ENCODE peak calls at places on chromosomes 11 and 22, in five cellular contexts. W is cardiac septum; M is PC-3; S is sciatic nerve; L is stimulated activated CD4-positive, alpha-beta T cell treated with anti-CD3 and anti-CD28 coated beads, TNF-alpha, amount 100 ng/mL, for 48 hours. C is an unnamed sample.

GRCh38 chr22:28855355-28856094 is 27.8 kb upstream of the ZNRF3 start:
- DNase-seq in W (no peak), M (peak), S (no peak), L (peak), C (peak)

GRCh38 chr22:32558681-32559355 is 84.2 kb downstream of the FBXO7 start:
- DNase-seq in W (no peak), M (peak), S (no peak), L (no peak), C (peak)

GRCh38 chr11:104531075-104531474 is 367.1 kb upstream of the PDGFD start:
- DNase-seq in W (no peak), M (peak), S (no peak), L (no peak), C (peak)

GRCh38 chr11:69055212-69055586 is 6.5 kb downstream of the TPCN2 start:
- DNase-seq in W (no peak), M (no peak), S (no peak), L (no peak), C (no peak)

GRCh38 chr11:2269601-2270321 is 627 bp downstream of the ASCL2 start:
- DNase-seq in W (peak), M (peak), S (peak), L (no peak), C (peak)

GRCh38 chr11:106697058-106697457 is 321.2 kb downstream of the GUCY1A2 start:
- DNase-seq in W (no peak), M (peak), S (no peak), L (no peak), C (peak)

GRCh38 chr11:12727556-12728070 is 53.4 kb downstream of the TEAD1 start:
- DNase-seq in W (no peak), M (no peak), S (no peak), L (no peak), C (peak)

GRCh38 chr11:46120711-46121327 is 435 bp downstream of the PHF21A start:
- DNase-seq in W (no peak), M (no peak), S (no peak), L (no peak), C (peak)

GRCh38 chr22:32355760-32356159 is 1.9 kb upstream of the RFPL3 start:
- DNase-seq in W (no peak), M (peak), S (no peak), L (no peak), C (peak)

GRCh38 chr11:15970506-15971214 is 385.7 kb downstream of the SOX6 start:
- DNase-seq in W (no peak), M (no peak), S (no peak), L (no peak), C (no peak)

GRCh38 chr11:1869427-1870325 is 16.8 kb downstream of the LSP1 start:
- DNase-seq in W (no peak), M (no peak), S (no peak), L (no peak), C (no peak)

C was measured in renal cortical epithelial cell.